ENCODE peak calls at places on chromosomes 6 and 20, in six cellular contexts. T, J, A, P, D and N are unnamed samples.

GRCh38 chr6:159762681-159763293 is 942 bp downstream of the ACAT2 start:
- DNase-seq in D (peak), J (peak), P (no peak), T (peak), A (peak), N (peak)

GRCh38 chr6:77450924-77451323 is 12.4 kb downstream of the HTR1B start:
- DNase-seq in P (no peak), A (peak), J (no peak), D (no peak), T (peak), N (peak)

GRCh38 chr6:127457444-127458064 is 1.6 kb downstream of the KIAA0408 start:
- DNase-seq in A (peak), P (peak), J (no peak), T (peak), D (peak), N (no peak)

GRCh38 chr6:131756039-131756438 is 45.2 kb upstream of the CTAGE9 start:
- DNase-seq in T (no peak), D (peak), A (peak), P (peak), J (no peak), N (no peak)

GRCh38 chr6:140069576-140069975 is 695.1 kb upstream of the CITED2 start:
- DNase-seq in D (no peak), J (no peak), T (no peak), A (no peak), P (no peak), N (no peak)

GRCh38 chr20:22763257-22763906 is 179.0 kb upstream of the FOXA2 start:
- DNase-seq in P (peak), D (no peak), T (peak), A (peak), J (no peak), N (no peak)

GRCh38 chr6:157323924-157324276 is 581 bp upstream of the TMEM242 start:
- DNase-seq in P (peak), D (peak), J (no peak), T (peak), A (peak), N (peak)

GRCh38 chr6:52089758-52090348 is 2.4 kb upstream of the PKHD1 start:
- DNase-seq in D (no peak), P (peak), J (no peak), T (no peak), A (no peak), N (no peak)

GRCh38 chr20:20410678-20411077 is 42.8 kb downstream of the INSM1 start:
- DNase-seq in P (no peak), J (no peak), D (peak), A (no peak), T (peak), N (no peak)

GRCh38 chr6:39377530-39377929 is 55.0 kb upstream of the KCNK16 start:
- DNase-seq in J (no peak), D (peak), T (peak), P (peak), A (peak), N (peak)

GRCh38 chr20:9088556-9088955 is 19.7 kb downstream of the PLCB4 start:
- DNase-seq in J (no peak), D (no peak), P (no peak), T (no peak), A (no peak), N (no peak)

GRCh38 chr20:42688576-42688975 is 501.1 kb downstream of the PTPRT start:
- DNase-seq in P (peak), T (no peak), A (no peak), J (no peak), D (no peak), N (no peak)

GRCh38 chr6:161607696-161608297 is 333.9 kb upstream of the AGPAT4 start:
- DNase-seq in J (no peak), A (no peak), T (no peak), D (no peak), P (no peak), N (no peak)

GRCh38 chr6:131250121-131250520 is 114.9 kb downstream of the AKAP7 start:
- DNase-seq in T (peak), J (no peak), A (peak), P (no peak), D (peak), N (peak)

GRCh38 chr6:2471474-2471873 is 226.1 kb upstream of the GMDS start:
- DNase-seq in T (no peak), A (no peak), P (no peak), D (no peak), J (no peak), N (no peak)

GRCh38 chr20:44457016-44457415 is 18.7 kb upstream of the TTPAL start:
- DNase-seq in T (no peak), P (no peak), D (no peak), A (no peak), J (no peak), N (no peak)

GRCh38 chr6:41728073-41728936 is 7.1 kb downstream of the TFEB start:
- DNase-seq in J (no peak), T (no peak), D (no peak), P (no peak), A (no peak), N (peak)

GRCh38 chr20:44357020-44357419 is 1.5 kb downstream of the HNF4A start:
- DNase-seq in D (no peak), A (no peak), J (no peak), T (no peak), P (no peak), N (no peak)

GRCh38 chr20:38303908-38304379 is at the start of gene BPI:
- DNase-seq in A (no peak), T (peak), J (no peak), P (peak), D (peak), N (no peak)

GRCh38 chr20:50625986-50626677 is 65.2 kb downstream of the RIPOR3 start:
- DNase-seq in T (peak), D (peak), J (no peak), A (peak), P (peak), N (peak)

GRCh38 chr20:38725959-38726848 is 1.9 kb downstream of the SLC32A1 start:
- DNase-seq in P (peak), A (peak), J (peak), D (no peak), T (no peak), N (peak)

GRCh38 chr6:30263734-30264133 is 50.5 kb upstream of the TRIM26 start:
- DNase-seq in A (peak), D (peak), P (peak), J (no peak), T (peak), N (peak)

GRCh38 chr6:44245912-44246662 is 814 bp upstream of the HSP90AB1 start:
- DNase-seq in D (peak), T (peak), P (peak), J (peak), A (peak), N (peak)

GRCh38 chr6:151228788-151229400 is 10.9 kb upstream of the AKAP12 start:
- DNase-seq in P (no peak), J (no peak), T (no peak), D (no peak), A (no peak), N (no peak)

GRCh38 chr6:165834613-165835259 is 171.7 kb upstream of the PDE10A start:
- DNase-seq in P (no peak), J (no peak), D (no peak), T (peak), A (no peak), N (no peak)

GRCh38 chr6:24667378-24667803 is 514 bp downstream of the ACOT13 start:
- DNase-seq in D (peak), A (peak), J (no peak), T (peak), P (peak), N (peak)

GRCh38 chr6:42217523-42218367 is at the start of gene MRPS10:
- DNase-seq in T (peak), J (peak), D (peak), P (peak), A (peak), N (peak)

GRCh38 chr20:5156670-5157448 is 30.1 kb downstream of the CDS2 start:
- DNase-seq in A (peak), J (no peak), D (peak), P (peak), T (peak), N (no peak)

GRCh38 chr6:37819802-37820712 is 530 bp downstream of the ZFAND3 start:
- DNase-seq in J (peak), A (peak), T (peak), P (peak), D (peak), N (peak)

GRCh38 chr6:134491473-134491872 is 173.6 kb upstream of the SGK1 start:
- DNase-seq in A (no peak), J (no peak), P (peak), T (peak), D (peak), N (no peak)

GRCh38 chr6:137811121-137811911 is 55.7 kb upstream of the TNFAIP3 start:
- DNase-seq in A (peak), D (peak), J (peak), P (peak), T (peak), N (peak)

GRCh38 chr6:150681992-150682391 is 82.3 kb downstream of the PLEKHG1 start:
- DNase-seq in T (no peak), J (no peak), D (no peak), P (no peak), A (no peak), N (no peak)

GRCh38 chr6:146856296-146856695 is 257.5 kb downstream of the ADGB start:
- DNase-seq in J (no peak), A (no peak), D (no peak), P (no peak), T (no peak), N (no peak)

GRCh38 chr20:19947611-19948264 is 69.4 kb upstream of the NAA20 start:
- DNase-seq in A (peak), P (peak), T (peak), J (no peak), D (peak), N (no peak)

GRCh38 chr20:5643936-5644335 is 106.3 kb upstream of the SHLD1 start:
- DNase-seq in T (no peak), J (no peak), A (no peak), P (no peak), D (no peak), N (no peak)

GRCh38 chr6:117167520-117168271 is 97.7 kb upstream of the VGLL2 start:
- DNase-seq in J (no peak), A (peak), T (peak), P (peak), D (peak), N (no peak)

GRCh38 chr6:9007062-9007461 is 571.7 kb upstream of the SLC35B3 start:
- DNase-seq in T (no peak), P (no peak), D (no peak), A (no peak), J (no peak), N (no peak)